ENCODE peak calls at places on chromosome 7, in four cellular contexts. One of them, this sample, is unnamed.

GRCh38 chr7:30713397-30713796 is 31.1 kb upstream of the CRHR2 start:
- DNase-seq in activated effector memory CD4-positive, alpha-beta T cell treated with anti-CD3 and anti-CD28 coated beads, Interleukin-2, amount 50 U/mL, for 16 hours: no peak
- DNase-seq in GM06990: no peak
- DNase-seq in heart right ventricle: no peak
- DNase-seq in this sample: no peak

GRCh38 chr7:121504478-121504877 is 108.4 kb upstream of the FAM3C start:
- DNase-seq in activated effector memory CD4-positive, alpha-beta T cell treated with anti-CD3 and anti-CD28 coated beads, Interleukin-2, amount 50 U/mL, for 16 hours: no peak
- DNase-seq in GM06990: no peak
- DNase-seq in heart right ventricle: no peak
- DNase-seq in this sample: no peak

GRCh38 chr7:45001138-45001694 is 1.2 kb downstream of the CCM2 start:
- DNase-seq in activated effector memory CD4-positive, alpha-beta T cell treated with anti-CD3 and anti-CD28 coated beads, Interleukin-2, amount 50 U/mL, for 16 hours: peak; percentile 88
- DNase-seq in GM06990: peak; percentile 67
- DNase-seq in heart right ventricle: no peak
- DNase-seq in this sample: no peak

GRCh38 chr7:70132802-70133201 is 534.5 kb downstream of the AUTS2 start:
- DNase-seq in activated effector memory CD4-positive, alpha-beta T cell treated with anti-CD3 and anti-CD28 coated beads, Interleukin-2, amount 50 U/mL, for 16 hours: no peak
- DNase-seq in GM06990: no peak
- DNase-seq in heart right ventricle: no peak
- DNase-seq in this sample: no peak

GRCh38 chr7:88233828-88234227 is 14.0 kb upstream of the SRI start:
- DNase-seq in activated effector memory CD4-positive, alpha-beta T cell treated with anti-CD3 and anti-CD28 coated beads, Interleukin-2, amount 50 U/mL, for 16 hours: no peak
- DNase-seq in GM06990: no peak
- DNase-seq in heart right ventricle: no peak
- DNase-seq in this sample: no peak

GRCh38 chr7:100119075-100119700 is at the start of the genes CNPY4 and TAF6:
- DNase-seq in activated effector memory CD4-positive, alpha-beta T cell treated with anti-CD3 and anti-CD28 coated beads, Interleukin-2, amount 50 U/mL, for 16 hours: peak; percentile 98
- DNase-seq in GM06990: peak; percentile 90
- DNase-seq in heart right ventricle: peak; percentile 96
- DNase-seq in this sample: peak; percentile 94

GRCh38 chr7:85229544-85229943 is 42.7 kb upstream of the SEMA3D start:
- DNase-seq in activated effector memory CD4-positive, alpha-beta T cell treated with anti-CD3 and anti-CD28 coated beads, Interleukin-2, amount 50 U/mL, for 16 hours: no peak
- DNase-seq in GM06990: no peak
- DNase-seq in heart right ventricle: no peak
- DNase-seq in this sample: no peak

GRCh38 chr7:2082357-2083038 is 150.2 kb downstream of the MAD1L1 start:
- DNase-seq in activated effector memory CD4-positive, alpha-beta T cell treated with anti-CD3 and anti-CD28 coated beads, Interleukin-2, amount 50 U/mL, for 16 hours: no peak
- DNase-seq in GM06990: no peak
- DNase-seq in heart right ventricle: no peak
- DNase-seq in this sample: no peak

GRCh38 chr7:138975343-138976104 is 5.7 kb downstream of the KIAA1549 start:
- DNase-seq in activated effector memory CD4-positive, alpha-beta T cell treated with anti-CD3 and anti-CD28 coated beads, Interleukin-2, amount 50 U/mL, for 16 hours: no peak
- DNase-seq in GM06990: no peak
- DNase-seq in heart right ventricle: no peak
- DNase-seq in this sample: no peak

GRCh38 chr7:31373337-31374289 is 33.1 kb upstream of the NEUROD6 start:
- DNase-seq in activated effector memory CD4-positive, alpha-beta T cell treated with anti-CD3 and anti-CD28 coated beads, Interleukin-2, amount 50 U/mL, for 16 hours: no peak
- DNase-seq in GM06990: no peak
- DNase-seq in heart right ventricle: peak; percentile 16
- DNase-seq in this sample: no peak

GRCh38 chr7:138170959-138171703 is 94.9 kb downstream of the AKR1D1 start:
- DNase-seq in activated effector memory CD4-positive, alpha-beta T cell treated with anti-CD3 and anti-CD28 coated beads, Interleukin-2, amount 50 U/mL, for 16 hours: no peak
- DNase-seq in GM06990: peak; percentile 26
- DNase-seq in heart right ventricle: no peak
- DNase-seq in this sample: no peak

GRCh38 chr7:27174077-27175004 is at the start of gene HOXA10:
- DNase-seq in activated effector memory CD4-positive, alpha-beta T cell treated with anti-CD3 and anti-CD28 coated beads, Interleukin-2, amount 50 U/mL, for 16 hours: peak; percentile 50
- DNase-seq in GM06990: no peak
- DNase-seq in heart right ventricle: no peak
- DNase-seq in this sample: peak; percentile 61

GRCh38 chr7:74324499-74325229 is 35.5 kb downstream of the CLIP2 start:
- DNase-seq in activated effector memory CD4-positive, alpha-beta T cell treated with anti-CD3 and anti-CD28 coated beads, Interleukin-2, amount 50 U/mL, for 16 hours: no peak
- DNase-seq in GM06990: no peak
- DNase-seq in heart right ventricle: peak; percentile 19
- DNase-seq in this sample: no peak

GRCh38 chr7:24665564-24666294 is 91.5 kb downstream of the GSDME start:
- DNase-seq in activated effector memory CD4-positive, alpha-beta T cell treated with anti-CD3 and anti-CD28 coated beads, Interleukin-2, amount 50 U/mL, for 16 hours: no peak
- DNase-seq in GM06990: peak; percentile 22
- DNase-seq in heart right ventricle: peak; percentile 24
- DNase-seq in this sample: no peak

GRCh38 chr7:128728608-128729007 is 10.6 kb upstream of the CALU start:
- DNase-seq in activated effector memory CD4-positive, alpha-beta T cell treated with anti-CD3 and anti-CD28 coated beads, Interleukin-2, amount 50 U/mL, for 16 hours: no peak
- DNase-seq in GM06990: no peak
- DNase-seq in heart right ventricle: no peak
- DNase-seq in this sample: no peak

GRCh38 chr7:27434729-27435400 is 192.3 kb downstream of the EVX1 start:
- DNase-seq in activated effector memory CD4-positive, alpha-beta T cell treated with anti-CD3 and anti-CD28 coated beads, Interleukin-2, amount 50 U/mL, for 16 hours: no peak
- DNase-seq in GM06990: no peak
- DNase-seq in heart right ventricle: no peak
- DNase-seq in this sample: no peak

GRCh38 chr7:105000927-105001336 is 13.1 kb upstream of the KMT2E start:
- DNase-seq in activated effector memory CD4-positive, alpha-beta T cell treated with anti-CD3 and anti-CD28 coated beads, Interleukin-2, amount 50 U/mL, for 16 hours: no peak
- DNase-seq in GM06990: no peak
- DNase-seq in heart right ventricle: no peak
- DNase-seq in this sample: no peak